ENCODE peak calls at places on chromosomes 11 and 22, in seven cellular contexts. One of them, this sample, is unnamed.

GRCh38 chr11:44005076-44005800 is 42.5 kb upstream of the ACCSL start:
- DNase-seq in endothelial cell of umbilical vein: no peak
- DNase-seq in A549: no peak
- DNase-seq in H1: no peak
- DNase-seq in K562: no peak
- DNase-seq in HepG2: no peak
- DNase-seq in GM12878: no peak
- DNase-seq in this sample: no peak

GRCh38 chr22:20013382-20013871 is 3.2 kb downstream of the ARVCF start:
- DNase-seq in endothelial cell of umbilical vein: peak
- DNase-seq in GM12878: no peak
- DNase-seq in A549: peak
- DNase-seq in H1: peak
- DNase-seq in K562: peak
- DNase-seq in HepG2: peak
- DNase-seq in this sample: no peak

GRCh38 chr11:131916633-131917032 is 546.2 kb downstream of the NTM start:
- DNase-seq in H1: no peak
- DNase-seq in K562: no peak
- DNase-seq in HepG2: no peak
- DNase-seq in endothelial cell of umbilical vein: no peak
- DNase-seq in GM12878: no peak
- DNase-seq in A549: no peak
- DNase-seq in this sample: no peak

GRCh38 chr22:40450651-40451050 is 80.3 kb downstream of the SGSM3 start:
- DNase-seq in K562: no peak
- DNase-seq in HepG2: no peak
- DNase-seq in H1: no peak
- DNase-seq in GM12878: no peak
- DNase-seq in A549: no peak
- DNase-seq in endothelial cell of umbilical vein: no peak
- DNase-seq in this sample: no peak

GRCh38 chr11:118916842-118917388 is 8.8 kb downstream of the BCL9L start:
- DNase-seq in A549: peak
- DNase-seq in K562: no peak
- DNase-seq in H1: no peak
- DNase-seq in HepG2: peak
- DNase-seq in GM12878: no peak
- DNase-seq in endothelial cell of umbilical vein: no peak
- DNase-seq in this sample: no peak

GRCh38 chr22:45344339-45344738 is 34.6 kb downstream of the FAM118A start:
- DNase-seq in H1: no peak
- DNase-seq in A549: peak
- DNase-seq in GM12878: no peak
- DNase-seq in endothelial cell of umbilical vein: no peak
- DNase-seq in K562: no peak
- DNase-seq in HepG2: no peak
- DNase-seq in this sample: no peak

GRCh38 chr11:74269161-74269809 is 42.2 kb downstream of the P4HA3 start:
- DNase-seq in A549: peak
- DNase-seq in endothelial cell of umbilical vein: no peak
- DNase-seq in GM12878: no peak
- DNase-seq in H1: no peak
- DNase-seq in K562: no peak
- DNase-seq in HepG2: no peak
- DNase-seq in this sample: no peak

GRCh38 chr11:8022876-8023275 is 35.7 kb downstream of the EIF3F start:
- DNase-seq in A549: no peak
- DNase-seq in endothelial cell of umbilical vein: no peak
- DNase-seq in H1: no peak
- DNase-seq in GM12878: no peak
- DNase-seq in HepG2: no peak
- DNase-seq in K562: no peak
- DNase-seq in this sample: no peak

GRCh38 chr11:93729129-93729616 is 12.1 kb downstream of the TAF1D start:
- DNase-seq in A549: no peak
- DNase-seq in endothelial cell of umbilical vein: no peak
- DNase-seq in K562: no peak
- DNase-seq in H1: no peak
- DNase-seq in HepG2: no peak
- DNase-seq in GM12878: no peak
- DNase-seq in this sample: no peak

GRCh38 chr11:86931965-86932332 is 23.2 kb downstream of the FZD4 start:
- DNase-seq in HepG2: no peak
- DNase-seq in K562: peak
- DNase-seq in endothelial cell of umbilical vein: peak
- DNase-seq in GM12878: no peak
- DNase-seq in A549: peak
- DNase-seq in H1: no peak
- DNase-seq in this sample: no peak

GRCh38 chr11:68357568-68357967 is 45.2 kb downstream of the LRP5 start:
- DNase-seq in GM12878: no peak
- DNase-seq in endothelial cell of umbilical vein: no peak
- DNase-seq in A549: no peak
- DNase-seq in H1: no peak
- DNase-seq in HepG2: no peak
- DNase-seq in K562: no peak
- DNase-seq in this sample: no peak

GRCh38 chr11:114059278-114059983 is at the start of gene ZBTB16:
- DNase-seq in endothelial cell of umbilical vein: peak
- DNase-seq in H1: peak
- DNase-seq in K562: peak
- DNase-seq in HepG2: no peak
- DNase-seq in A549: no peak
- DNase-seq in GM12878: no peak
- DNase-seq in this sample: no peak

GRCh38 chr11:130580372-130580771 is 131.9 kb downstream of the ADAMTS15 start:
- DNase-seq in endothelial cell of umbilical vein: peak
- DNase-seq in K562: no peak
- DNase-seq in GM12878: no peak
- DNase-seq in H1: peak
- DNase-seq in A549: peak
- DNase-seq in HepG2: no peak
- DNase-seq in this sample: peak

GRCh38 chr11:12150831-12151382 is 40.5 kb downstream of the MICAL2 start:
- DNase-seq in endothelial cell of umbilical vein: no peak
- DNase-seq in GM12878: no peak
- DNase-seq in HepG2: no peak
- DNase-seq in K562: no peak
- DNase-seq in H1: no peak
- DNase-seq in A549: no peak
- DNase-seq in this sample: no peak

GRCh38 chr11:122879785-122880184 is 2.8 kb upstream of the JHY start:
- DNase-seq in HepG2: no peak
- DNase-seq in endothelial cell of umbilical vein: no peak
- DNase-seq in K562: no peak
- DNase-seq in H1: no peak
- DNase-seq in A549: peak
- DNase-seq in GM12878: no peak
- DNase-seq in this sample: no peak

GRCh38 chr11:92477686-92478085 is 253.1 kb downstream of the FAT3 start:
- DNase-seq in H1: no peak
- DNase-seq in A549: no peak
- DNase-seq in HepG2: no peak
- DNase-seq in K562: no peak
- DNase-seq in endothelial cell of umbilical vein: no peak
- DNase-seq in GM12878: no peak
- DNase-seq in this sample: no peak

GRCh38 chr11:64566915-64567882 is 23.8 kb upstream of the SLC22A12 start:
- DNase-seq in HepG2: no peak
- DNase-seq in K562: no peak
- DNase-seq in H1: no peak
- DNase-seq in A549: no peak
- DNase-seq in endothelial cell of umbilical vein: no peak
- DNase-seq in GM12878: no peak
- DNase-seq in this sample: no peak

GRCh38 chr11:13386567-13386966 is 76.5 kb downstream of the BTBD10 start:
- DNase-seq in K562: no peak
- DNase-seq in A549: peak
- DNase-seq in HepG2: peak
- DNase-seq in GM12878: no peak
- DNase-seq in H1: no peak
- DNase-seq in endothelial cell of umbilical vein: no peak
- DNase-seq in this sample: no peak

GRCh38 chr11:70882716-70883085 is 369.7 kb downstream of the SHANK2 start:
- DNase-seq in HepG2: no peak
- DNase-seq in A549: no peak
- DNase-seq in GM12878: no peak
- DNase-seq in endothelial cell of umbilical vein: no peak
- DNase-seq in K562: no peak
- DNase-seq in H1: no peak
- DNase-seq in this sample: no peak

GRCh38 chr11:5380740-5381342 is 2.8 kb upstream of the OR51M1 start:
- DNase-seq in endothelial cell of umbilical vein: peak
- DNase-seq in A549: peak
- DNase-seq in HepG2: peak
- DNase-seq in H1: peak
- DNase-seq in K562: peak
- DNase-seq in GM12878: no peak
- DNase-seq in this sample: peak

DNA sequence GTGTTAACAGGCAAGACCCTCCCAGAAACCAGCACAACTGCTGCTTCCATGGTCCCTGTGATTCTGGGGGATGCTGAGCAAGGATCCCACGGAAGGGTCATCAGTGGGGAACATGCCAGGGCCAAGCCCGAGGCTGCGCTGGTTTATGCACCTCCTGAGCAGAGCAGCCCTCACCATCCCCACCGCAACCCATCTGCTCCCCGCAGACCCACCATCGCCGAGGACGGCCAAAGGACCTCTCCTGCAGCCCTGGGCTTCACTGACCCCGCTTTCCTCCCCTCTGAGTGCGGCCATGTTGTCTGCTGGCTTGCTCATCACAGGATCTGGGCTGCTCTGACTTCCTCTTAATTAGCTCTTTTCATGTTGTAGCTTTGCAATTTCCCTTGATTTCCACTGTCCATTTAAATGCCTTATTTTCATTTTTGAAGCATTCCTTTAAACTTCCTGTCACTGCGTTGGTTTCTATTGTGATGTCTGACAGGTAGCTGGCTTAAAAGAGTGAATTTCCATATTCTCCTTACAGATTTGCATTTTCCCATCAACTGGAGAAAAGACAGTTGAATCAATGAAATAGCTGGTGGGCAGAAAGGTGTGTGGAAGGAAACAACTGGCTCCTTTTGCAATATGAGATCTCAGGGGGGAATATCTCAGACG is 14.9 kb downstream of the TP53AIP1 start:
- DNase-seq in A549: no peak
- DNase-seq in HepG2: no peak
- DNase-seq in K562: no peak
- DNase-seq in endothelial cell of umbilical vein: no peak
- DNase-seq in GM12878: no peak
- DNase-seq in H1: no peak
- DNase-seq in this sample: no peak
- H3K4me2 ChIP-seq in A549: no peak
- H3K4me2 ChIP-seq in HepG2: no peak
- H3K4me2 ChIP-seq in K562: no peak
- H3K4me2 ChIP-seq in endothelial cell of umbilical vein: no peak
- H3K4me2 ChIP-seq in GM12878: peak
- H3K4me2 ChIP-seq in H1: peak
- H3K4me2 ChIP-seq in this sample: no peak

GRCh38 chr11:117316197-117316961 is at the start of gene BACE1:
- DNase-seq in GM12878: no peak
- DNase-seq in endothelial cell of umbilical vein: peak
- DNase-seq in A549: peak
- DNase-seq in K562: no peak
- DNase-seq in H1: peak
- DNase-seq in HepG2: peak
- DNase-seq in this sample: peak
- TF ChIP-seq POLR2A in GM12878: no peak
- TF ChIP-seq POLR2A in endothelial cell of umbilical vein: peak
- TF ChIP-seq POLR2A in A549: peak
- TF ChIP-seq POLR2A in K562: no peak
- TF ChIP-seq POLR2A in H1: no peak
- TF ChIP-seq POLR2A in HepG2: no peak
- TF ChIP-seq POLR2A in this sample: no peak

GRCh38 chr11:90836031-90836430 is 613.2 kb upstream of the CHORDC1 start:
- DNase-seq in H1: no peak
- DNase-seq in HepG2: no peak
- DNase-seq in GM12878: no peak
- DNase-seq in A549: no peak
- DNase-seq in endothelial cell of umbilical vein: no peak
- DNase-seq in K562: no peak
- DNase-seq in this sample: no peak
- TF ChIP-seq MAX in H1: no peak
- TF ChIP-seq MAX in HepG2: no peak
- TF ChIP-seq MAX in GM12878: no peak
- TF ChIP-seq MAX in A549: no peak
- TF ChIP-seq MAX in endothelial cell of umbilical vein: no peak
- TF ChIP-seq MAX in K562: no peak
- TF ChIP-seq MAX in this sample: no peak

GRCh38 chr11:76781861-76782500 is 1.2 kb upstream of the TSKU start:
- DNase-seq in A549: no peak
- DNase-seq in endothelial cell of umbilical vein: no peak
- DNase-seq in K562: no peak
- DNase-seq in HepG2: peak
- DNase-seq in H1: no peak
- DNase-seq in GM12878: no peak
- DNase-seq in this sample: no peak

GRCh38 chr11:76783294-76783900 is at the start of gene TSKU:
- DNase-seq in A549: peak
- DNase-seq in K562: no peak
- DNase-seq in endothelial cell of umbilical vein: no peak
- DNase-seq in H1: no peak
- DNase-seq in GM12878: no peak
- DNase-seq in HepG2: no peak
- DNase-seq in this sample: no peak

GRCh38 chr11:76778874-76779273 is 4.3 kb upstream of the TSKU start:
- DNase-seq in H1: no peak
- DNase-seq in HepG2: no peak
- DNase-seq in K562: no peak
- DNase-seq in GM12878: no peak
- DNase-seq in A549: no peak
- DNase-seq in endothelial cell of umbilical vein: no peak
- DNase-seq in this sample: no peak

GRCh38 chr11:76782526-76783293 is 446 bp upstream of the TSKU start:
- DNase-seq in endothelial cell of umbilical vein: peak
- DNase-seq in GM12878: no peak
- DNase-seq in K562: peak
- DNase-seq in A549: peak
- DNase-seq in HepG2: peak
- DNase-seq in H1: peak
- DNase-seq in this sample: peak

DNA sequence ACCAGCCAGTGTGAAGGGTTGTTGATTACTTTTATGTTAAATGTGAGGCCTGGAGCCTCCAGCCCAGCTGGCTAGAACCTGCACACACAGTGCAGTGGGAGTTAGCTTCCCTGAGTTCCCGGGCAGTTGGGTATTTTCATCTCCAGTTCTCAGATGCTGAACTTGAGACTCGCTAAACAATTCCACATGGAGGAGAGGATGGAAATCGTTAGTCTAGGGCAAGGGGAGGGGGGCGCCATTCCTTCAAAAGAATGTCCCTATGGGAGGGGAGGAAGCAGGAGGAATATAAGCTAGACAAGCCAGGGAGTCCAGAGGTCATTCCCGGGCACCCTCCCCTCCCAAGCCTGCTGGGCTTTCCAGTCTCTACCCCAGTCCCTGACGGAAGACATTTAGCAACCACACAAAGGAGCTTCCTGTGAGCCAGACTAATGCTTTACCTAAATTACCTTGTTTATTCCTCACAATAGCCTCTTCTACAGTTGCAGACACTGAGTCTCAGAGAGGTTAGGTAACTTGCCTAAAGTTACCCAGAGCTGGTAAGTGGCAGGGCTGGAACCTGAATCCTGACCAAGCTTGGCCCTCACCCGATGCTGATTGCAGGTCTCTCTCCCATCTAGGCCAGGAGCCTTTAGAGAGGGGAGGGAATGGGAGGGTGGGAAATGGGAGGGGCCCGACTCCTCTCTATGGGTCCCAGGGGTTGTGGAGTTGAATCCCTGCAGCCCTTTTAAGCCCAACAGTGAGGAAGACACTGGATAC is 1.9 kb upstream of the TSKU start:
- DNase-seq in K562: no peak
- DNase-seq in GM12878: no peak
- DNase-seq in H1: no peak
- DNase-seq in A549: no peak
- DNase-seq in endothelial cell of umbilical vein: no peak
- DNase-seq in HepG2: peak
- DNase-seq in this sample: no peak
- H3K4me2 ChIP-seq in K562: no peak
- H3K4me2 ChIP-seq in GM12878: no peak
- H3K4me2 ChIP-seq in H1: peak
- H3K4me2 ChIP-seq in A549: peak
- H3K4me2 ChIP-seq in endothelial cell of umbilical vein: no peak
- H3K4me2 ChIP-seq in HepG2: peak
- H3K4me2 ChIP-seq in this sample: peak

This sample was measured in HCT116.